ENCODE peak calls at places on chromosomes 11 and 22, in seven cellular contexts. Z is NCI-H1105, V is AG08395, Y is HEK293T, D is EH, U is NCI-H1436 treated with DMSO at 0.1 percent for 48 hours, B is HT1080. R is an unnamed sample.

GRCh38 chr11:92838655-92839334 is 130.7 kb upstream of the MTNR1B start:
- DNase-seq in D (peak; percentile 32), Y (peak; percentile 74), Z (peak; percentile 12), B (peak; percentile 17), V (no peak), U (no peak), R (peak; percentile 20)

GRCh38 chr11:76598426-76598839 is 72.1 kb downstream of the LRRC32 start:
- DNase-seq in U (no peak), Y (peak; percentile 50), Z (no peak), V (peak; percentile 72), B (peak; percentile 39), D (peak; percentile 56), R (no peak)

GRCh38 chr22:28477556-28477955 is 202.1 kb downstream of the TTC28 start:
- DNase-seq in V (no peak), U (no peak), Y (no peak), B (no peak), Z (no peak), D (no peak), R (no peak)

GRCh38 chr22:33397381-33397907 is 339.3 kb upstream of the SYN3 start:
- DNase-seq in B (no peak), D (peak; percentile 1), Z (no peak), U (no peak), Y (no peak), V (no peak), R (no peak)

GRCh38 chr11:111324277-111324720 is 26.0 kb downstream of the POU2AF3 start:
- DNase-seq in D (peak; percentile 75), Y (no peak), V (peak; percentile 44), Z (no peak), U (no peak), B (no peak), R (no peak)

GRCh38 chr22:45975266-45976161 is 1.4 kb downstream of the WNT7B start:
- DNase-seq in U (no peak), Y (no peak), V (no peak), B (no peak), D (no peak), Z (no peak), R (no peak)

GRCh38 chr22:35313311-35314121 is 13.8 kb downstream of the TOM1 start:
- DNase-seq in Y (no peak), D (peak; percentile 95), Z (peak; percentile 3), B (peak; percentile 93), V (peak; percentile 91), U (no peak), R (no peak)

GRCh38 chr11:15884792-15885540 is 471.4 kb downstream of the SOX6 start:
- DNase-seq in Z (no peak), V (no peak), D (no peak), B (no peak), Y (no peak), U (no peak), R (no peak)

GRCh38 chr11:115848614-115849013 is 344.4 kb upstream of the CADM1 start:
- DNase-seq in Z (no peak), U (no peak), D (no peak), V (no peak), Y (no peak), B (no peak), R (no peak)

GRCh38 chr22:42472671-42473070 is 40.5 kb upstream of the NFAM1 start:
- DNase-seq in D (no peak), Y (no peak), U (no peak), B (no peak), Z (no peak), V (no peak), R (no peak)

GRCh38 chr11:131829725-131830124 is 459.3 kb downstream of the NTM start:
- DNase-seq in U (no peak), B (no peak), D (no peak), Z (no peak), Y (no peak), V (no peak), R (no peak)

GRCh38 chr11:134118016-134118415 is 49.1 kb downstream of the JAM3 start:
- DNase-seq in Y (no peak), Z (no peak), D (no peak), V (no peak), U (no peak), B (no peak), R (no peak)

GRCh38 chr11:38543311-38543710 is 1945.3 kb upstream of the RAG2 start:
- DNase-seq in V (no peak), B (peak; percentile 10), Z (no peak), U (no peak), Y (no peak), D (peak; percentile 79), R (no peak)

GRCh38 chr22:17772963-17773605 is 1.2 kb downstream of the BID start:
- DNase-seq in Z (no peak), D (peak; percentile 65), B (peak; percentile 63), Y (no peak), U (no peak), V (peak; percentile 62), R (no peak)

R was measured in iPS DF 6.9.